ENCODE peak calls at places on chromosomes 7 and 10, in ten cellular contexts. S, U, F, W, K, X, G, D, Y and L are unnamed samples.

GRCh38 chr7:150849204-150849775 is 3.0 kb upstream of the AOC1 start:
- DNase-seq in S (no peak), U (no peak), F (no peak), W (no peak), K (no peak), X (peak), G (no peak), D (no peak), Y (no peak), L (no peak)

GRCh38 chr10:62626817-62627216 is 177.7 kb upstream of the ADO start:
- DNase-seq in S (no peak), U (no peak), F (peak), W (peak), K (no peak), X (no peak), G (no peak), D (no peak), Y (no peak), L (no peak)

GRCh38 chr10:101136007-101136707 is 5.1 kb downstream of the TLX1 start:
- DNase-seq in S (peak), U (no peak), F (no peak), W (no peak), K (no peak), X (no peak), G (no peak), D (no peak), Y (no peak), L (no peak)

GRCh38 chr10:79244068-79244442 is 103.2 kb upstream of the PPIF start:
- DNase-seq in S (no peak), U (no peak), F (no peak), W (no peak), K (peak), X (no peak), G (no peak), D (no peak), Y (no peak), L (no peak)

GRCh38 chr10:33616921-33617320 is 282.5 kb upstream of the NRP1 start:
- DNase-seq in S (no peak), U (no peak), F (peak), W (peak), K (no peak), X (no peak), G (no peak), D (peak), Y (no peak), L (no peak)

GRCh38 chr7:156504006-156504405 is 136.6 kb upstream of the RNF32 start:
- DNase-seq in S (no peak), U (no peak), F (no peak), W (no peak), K (no peak), X (no peak), G (no peak), D (no peak), Y (no peak), L (no peak)

GRCh38 chr10:79293841-79294705 is 53.2 kb upstream of the PPIF start:
- DNase-seq in S (no peak), U (no peak), F (peak), W (peak), K (peak), X (no peak), G (no peak), D (peak), Y (no peak), L (no peak)

GRCh38 chr7:5139998-5140397 is 50.0 kb upstream of the WIPI2 start:
- DNase-seq in S (peak), U (peak), F (peak), W (peak), K (peak), X (no peak), G (no peak), D (peak), Y (peak), L (no peak)

GRCh38 chr10:104339469-104340098 is 1.3 kb upstream of the ITPRIP start:
- DNase-seq in S (no peak), U (peak), F (peak), W (peak), K (no peak), X (peak), G (no peak), D (peak), Y (no peak), L (no peak)

GRCh38 chr7:24907311-24907886 is 72.6 kb downstream of the OSBPL3 start:
- DNase-seq in S (no peak), U (no peak), F (peak), W (peak), K (no peak), X (no peak), G (no peak), D (peak), Y (no peak), L (no peak)

GRCh38 chr7:16695621-16696237 is 49.7 kb downstream of the BZW2 start:
- DNase-seq in S (peak), U (peak), F (peak), W (peak), K (no peak), X (no peak), G (no peak), D (peak), Y (peak), L (no peak)

GRCh38 chr7:117871778-117872538 is 1.3 kb downstream of the CTTNBP2 start:
- DNase-seq in S (peak), U (peak), F (peak), W (peak), K (no peak), X (peak), G (no peak), D (peak), Y (no peak), L (no peak)

GRCh38 chr10:75474106-75474505 is 42.7 kb downstream of the LRMDA start:
- DNase-seq in S (no peak), U (no peak), F (no peak), W (no peak), K (no peak), X (no peak), G (no peak), D (no peak), Y (no peak), L (no peak)

GRCh38 chr7:122987463-122987862 is 8.0 kb downstream of the TAS2R16 start:
- DNase-seq in S (no peak), U (no peak), F (no peak), W (no peak), K (no peak), X (no peak), G (no peak), D (no peak), Y (no peak), L (no peak)
- H3K4me3 ChIP-seq in S (no peak), U (no peak), F (no peak), W (no peak), K (no peak), X (no peak), G (no peak), D (no peak), Y (no peak), L (no peak)

DNA sequence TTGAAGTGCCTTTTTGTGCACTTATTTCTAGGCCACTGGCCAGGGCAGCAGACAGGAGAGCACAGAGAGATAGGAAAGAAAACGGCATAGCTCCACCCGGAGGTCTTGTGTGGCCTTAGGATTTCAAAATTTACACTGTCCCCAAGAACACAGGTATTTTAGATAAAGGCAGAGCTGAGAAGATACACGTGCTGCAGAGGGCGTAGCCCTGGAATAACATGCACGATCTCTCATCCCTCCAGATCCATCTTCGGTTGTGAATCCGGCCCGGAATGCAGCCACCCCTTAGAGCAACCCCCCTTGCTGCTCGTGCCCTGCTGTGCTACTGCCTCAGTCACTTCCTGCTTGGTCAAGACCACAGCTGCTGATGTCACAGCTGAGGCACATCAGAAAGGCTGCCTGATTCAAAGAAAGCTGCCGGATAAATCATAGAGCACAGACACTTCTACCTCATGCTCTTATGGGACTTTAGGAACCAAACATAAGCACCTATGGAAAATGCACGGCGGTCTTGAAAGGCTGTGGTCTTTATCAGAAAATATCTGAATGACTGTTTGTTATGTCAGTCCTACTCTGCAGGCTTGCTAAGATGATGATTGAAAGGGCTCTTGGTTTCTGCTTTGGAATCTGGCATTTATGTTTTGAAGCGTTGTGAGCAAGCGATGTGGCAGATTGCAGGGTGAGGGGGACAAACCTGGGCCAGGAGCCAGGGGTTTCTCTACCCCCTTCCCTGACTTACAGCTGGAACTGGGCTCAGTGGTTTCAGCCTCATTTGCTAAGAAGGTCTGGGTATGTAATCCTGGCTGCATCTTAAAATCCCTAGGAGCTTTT is 152.0 kb downstream of the SVIL start:
- DNase-seq in S (peak), U (no peak), F (peak), W (peak), K (no peak), X (peak), G (no peak), D (peak), Y (no peak), L (no peak)
- TF ChIP-seq CTCF in S (peak), U (no peak), F (no peak), W (no peak), K (no peak), X (no peak), G (no peak), D (peak), Y (peak), L (no peak)

DNA sequence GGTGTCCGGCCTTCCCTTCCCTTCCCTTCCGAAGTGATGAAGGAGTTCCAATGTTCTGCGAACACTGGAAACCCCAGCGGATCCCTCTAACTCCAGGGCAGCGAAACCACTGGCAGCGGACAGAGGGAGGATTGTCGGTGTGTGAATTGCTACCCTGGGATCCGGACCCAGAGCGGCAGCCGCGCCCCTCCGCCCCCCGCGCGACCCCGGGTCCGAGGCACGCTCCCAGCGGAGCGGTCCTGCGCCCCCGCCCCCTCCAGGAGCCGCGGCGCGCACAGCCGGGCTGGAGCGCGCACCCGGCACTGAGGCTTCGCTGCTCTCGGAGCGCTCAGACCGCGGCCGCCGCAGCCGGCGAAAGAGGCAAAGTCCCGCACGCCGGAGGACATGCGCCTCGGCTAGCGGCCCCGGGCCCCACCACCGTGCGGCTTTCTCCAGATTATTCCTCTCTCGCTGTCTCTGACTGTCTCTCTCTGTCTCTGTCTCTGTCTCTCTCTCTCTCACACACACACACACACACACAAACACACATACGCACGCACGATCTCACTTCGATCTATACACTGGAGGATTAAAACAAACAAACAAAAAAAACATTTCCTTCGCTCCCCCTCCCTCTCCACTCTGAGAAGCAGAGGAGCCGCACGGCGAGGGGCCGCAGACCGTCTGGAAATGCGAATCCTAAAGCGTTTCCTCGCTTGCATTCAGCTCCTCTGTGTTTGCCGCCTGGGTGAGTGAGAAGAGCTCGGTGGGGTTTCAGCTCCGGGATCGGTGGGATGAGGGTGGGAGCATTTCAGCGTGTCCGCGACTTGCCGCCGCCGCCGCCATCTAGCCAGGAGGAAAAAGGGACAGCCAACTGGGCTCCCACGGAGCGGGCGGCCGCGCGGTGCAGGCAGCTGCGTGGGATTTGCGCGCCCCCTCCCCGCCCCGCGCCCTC is at the start of gene PTPRZ1:
- DNase-seq in S (peak), U (peak), F (peak), W (peak), K (peak), X (no peak), G (no peak), D (peak), Y (no peak), L (no peak)
- H3K4me3 ChIP-seq in S (peak), U (peak), F (peak), W (peak), K (peak), X (peak), G (peak), D (peak), Y (peak), L (no peak)

GRCh38 chr10:18793951-18794350 is 134.7 kb downstream of the ARL5B start:
- DNase-seq in S (peak), U (no peak), F (peak), W (no peak), K (no peak), X (no peak), G (no peak), D (peak), Y (no peak), L (no peak)
- TF ChIP-seq CTCF in S (peak), U (no peak), F (peak), W (peak), K (peak), X (no peak), G (no peak), D (peak), Y (peak), L (no peak)

GRCh38 chr7:111987115-111987826 is 218.9 kb downstream of the DOCK4 start:
- DNase-seq in S (no peak), U (no peak), F (peak), W (peak), K (no peak), X (no peak), G (no peak), D (peak), Y (no peak), L (no peak)
- H3K4me3 ChIP-seq in S (no peak), U (no peak), F (no peak), W (no peak), K (no peak), X (no peak), G (peak), D (no peak), Y (no peak), L (no peak)

GRCh38 chr7:93092757-93093370 is 24.9 kb downstream of the SAMD9 start:
- DNase-seq in S (no peak), U (no peak), F (peak), W (peak), K (no peak), X (no peak), G (no peak), D (peak), Y (no peak), L (peak)
- TF ChIP-seq CTCF in S (peak), U (peak), F (peak), W (peak), K (peak), X (no peak), G (no peak), D (peak), Y (peak), L (peak)

GRCh38 chr7:27201231-27202017 is 1.5 kb upstream of the HOXA13 start:
- DNase-seq in S (no peak), U (peak), F (no peak), W (peak), K (no peak), X (no peak), G (no peak), D (no peak), Y (no peak), L (no peak)
- H3K4me3 ChIP-seq in S (no peak), U (peak), F (peak), W (peak), K (no peak), X (peak), G (peak), D (no peak), Y (no peak), L (no peak)

GRCh38 chr10:1372212-1372611 is 316.0 kb downstream of the WDR37 start:
- DNase-seq in S (peak), U (peak), F (no peak), W (no peak), K (no peak), X (no peak), G (no peak), D (no peak), Y (no peak), L (no peak)
- TF ChIP-seq CTCF in S (no peak), U (no peak), F (no peak), W (no peak), K (no peak), X (no peak), G (no peak), D (no peak), Y (peak), L (peak)